ENCODE peak calls at places on chromosomes 13 and 19, in five cellular contexts. One of them, this sample, is unnamed. For H3K4me1, the result is how much of the 10 kb centered on the place peaks cover.

GRCh38 chr19:17090501-17091074 is 15.0 kb downstream of the MYO9B start:
- DNase-seq in pancreas: no peak
- DNase-seq in right lobe of liver: no peak
- DNase-seq in DND-41: no peak
- DNase-seq in heart left ventricle: no peak
- DNase-seq in this sample: no peak

GRCh38 chr13:70424428-70424827 is 316.2 kb upstream of the KLHL1 start:
- DNase-seq in pancreas: no peak
- DNase-seq in right lobe of liver: no peak
- DNase-seq in DND-41: no peak
- DNase-seq in heart left ventricle: no peak
- DNase-seq in this sample: no peak

GRCh38 chr19:33780746-33781145 is 15.9 kb upstream of the KCTD15 start:
- DNase-seq in right lobe of liver: no peak
- DNase-seq in heart left ventricle: no peak
- DNase-seq in pancreas: peak
- DNase-seq in DND-41: no peak
- DNase-seq in this sample: no peak

GRCh38 chr13:74003374-74003773 is 130.8 kb downstream of the KLF12 start:
- DNase-seq in pancreas: no peak
- DNase-seq in DND-41: no peak
- DNase-seq in right lobe of liver: no peak
- DNase-seq in heart left ventricle: no peak
- DNase-seq in this sample: no peak

GRCh38 chr19:32921624-32922023 is 50.1 kb downstream of the CEP89 start:
- DNase-seq in right lobe of liver: no peak
- DNase-seq in heart left ventricle: no peak
- DNase-seq in pancreas: no peak
- DNase-seq in DND-41: no peak
- DNase-seq in this sample: no peak

GRCh38 chr13:91534996-91535395 is 136.6 kb downstream of the GPC5 start:
- DNase-seq in right lobe of liver: no peak
- DNase-seq in heart left ventricle: no peak
- DNase-seq in pancreas: no peak
- DNase-seq in DND-41: no peak
- DNase-seq in this sample: no peak

GRCh38 chr13:24670927-24671326 is 9.3 kb upstream of the ATP12A start:
- DNase-seq in pancreas: no peak
- DNase-seq in right lobe of liver: no peak
- DNase-seq in heart left ventricle: no peak
- DNase-seq in DND-41: peak
- DNase-seq in this sample: no peak

GRCh38 chr13:91922969-91923592 is 524.7 kb downstream of the GPC5 start:
- DNase-seq in right lobe of liver: no peak
- DNase-seq in heart left ventricle: no peak
- DNase-seq in pancreas: no peak
- DNase-seq in DND-41: no peak
- DNase-seq in this sample: no peak

GRCh38 chr19:6997679-6998445 is 23.4 kb downstream of the MBD3L2B start:
- DNase-seq in pancreas: no peak
- DNase-seq in right lobe of liver: no peak
- DNase-seq in DND-41: no peak
- DNase-seq in heart left ventricle: no peak
- DNase-seq in this sample: no peak

GRCh38 chr19:49771674-49772139 is 4.9 kb downstream of the AP2A1 start:
- DNase-seq in heart left ventricle: no peak
- DNase-seq in right lobe of liver: no peak
- DNase-seq in pancreas: no peak
- DNase-seq in DND-41: no peak
- DNase-seq in this sample: no peak

GRCh38 chr19:18271433-18271841 is 2.8 kb downstream of the IQCN start:
- DNase-seq in right lobe of liver: no peak
- DNase-seq in heart left ventricle: no peak
- DNase-seq in pancreas: no peak
- DNase-seq in DND-41: no peak
- DNase-seq in this sample: no peak

GRCh38 chr19:5050016-5050656 is 81.2 kb downstream of the KDM4B start:
- DNase-seq in pancreas: no peak
- DNase-seq in DND-41: no peak
- DNase-seq in heart left ventricle: no peak
- DNase-seq in right lobe of liver: no peak
- DNase-seq in this sample: no peak

GRCh38 chr13:76210262-76210661 is 574.1 kb downstream of the LMO7 start:
- DNase-seq in heart left ventricle: no peak
- DNase-seq in pancreas: no peak
- DNase-seq in DND-41: no peak
- DNase-seq in right lobe of liver: no peak
- DNase-seq in this sample: no peak

GRCh38 chr13:39284801-39285388 is 246.6 kb downstream of the NHLRC3 start:
- DNase-seq in pancreas: no peak
- DNase-seq in DND-41: no peak
- DNase-seq in heart left ventricle: no peak
- DNase-seq in right lobe of liver: no peak
- DNase-seq in this sample: no peak

GRCh38 chr19:31626941-31627340 is 277.7 kb upstream of the TSHZ3 start:
- DNase-seq in pancreas: no peak
- DNase-seq in heart left ventricle: no peak
- DNase-seq in right lobe of liver: no peak
- DNase-seq in DND-41: no peak
- DNase-seq in this sample: no peak

GRCh38 chr19:49264258-49264657 is 60.7 kb downstream of the SLC6A16 start:
- DNase-seq in heart left ventricle: no peak
- DNase-seq in pancreas: no peak
- DNase-seq in DND-41: no peak
- DNase-seq in right lobe of liver: no peak
- DNase-seq in this sample: no peak

GRCh38 chr19:34306213-34306661 is 51.9 kb downstream of the GARRE1 start:
- DNase-seq in right lobe of liver: peak
- DNase-seq in DND-41: no peak
- DNase-seq in pancreas: no peak
- DNase-seq in heart left ventricle: no peak
- DNase-seq in this sample: no peak

GRCh38 chr13:76641056-76641455 is 245.1 kb downstream of the KCTD12 start:
- DNase-seq in pancreas: no peak
- DNase-seq in right lobe of liver: no peak
- DNase-seq in heart left ventricle: no peak
- DNase-seq in DND-41: no peak
- DNase-seq in this sample: no peak

GRCh38 chr13:112697756-112698655 is 8.2 kb downstream of the ATP11A start:
- DNase-seq in pancreas: no peak
- DNase-seq in heart left ventricle: no peak
- DNase-seq in DND-41: no peak
- DNase-seq in right lobe of liver: no peak
- DNase-seq in this sample: peak

GRCh38 chr19:4596033-4596904 is 36.8 kb upstream of the SEMA6B start:
- DNase-seq in DND-41: no peak
- DNase-seq in pancreas: no peak
- DNase-seq in heart left ventricle: no peak
- DNase-seq in right lobe of liver: peak
- DNase-seq in this sample: no peak

GRCh38 chr19:18470153-18470552 is 32.2 kb upstream of the ISYNA1 start:
- DNase-seq in right lobe of liver: peak
- DNase-seq in DND-41: no peak
- DNase-seq in pancreas: peak
- DNase-seq in heart left ventricle: no peak
- DNase-seq in this sample: peak

GRCh38 chr13:40271511-40271910 is 394.9 kb downstream of the FOXO1 start:
- DNase-seq in DND-41: no peak
- DNase-seq in right lobe of liver: no peak
- DNase-seq in pancreas: no peak
- DNase-seq in heart left ventricle: no peak
- DNase-seq in this sample: no peak

GRCh38 chr19:29259153-29259552 is 46.2 kb upstream of the UQCRFS1 start:
- DNase-seq in right lobe of liver: no peak
- DNase-seq in DND-41: peak
- DNase-seq in pancreas: no peak
- DNase-seq in heart left ventricle: no peak
- DNase-seq in this sample: no peak

GRCh38 chr13:48977973-48978372 is 2.3 kb downstream of the FNDC3A start:
- DNase-seq in heart left ventricle: no peak
- DNase-seq in pancreas: no peak
- DNase-seq in right lobe of liver: no peak
- DNase-seq in DND-41: no peak
- DNase-seq in this sample: no peak

GRCh38 chr13:43153436-43154082 is 130.2 kb downstream of the DNAJC15 start:
- DNase-seq in pancreas: no peak
- DNase-seq in heart left ventricle: no peak
- DNase-seq in right lobe of liver: no peak
- DNase-seq in DND-41: no peak
- DNase-seq in this sample: no peak

GRCh38 chr19:57473646-57474045 is 3.7 kb downstream of the ZNF772 start:
- DNase-seq in DND-41: no peak
- DNase-seq in pancreas: no peak
- DNase-seq in right lobe of liver: no peak
- DNase-seq in heart left ventricle: no peak
- DNase-seq in this sample: no peak

GRCh38 chr19:51514866-51515481 is 13.4 kb upstream of the SIGLEC12 start:
- DNase-seq in pancreas: no peak
- DNase-seq in right lobe of liver: no peak
- DNase-seq in heart left ventricle: no peak
- DNase-seq in DND-41: peak
- DNase-seq in this sample: no peak

GRCh38 chr13:89968468-89968867 is 1379.0 kb upstream of the MIR17HG start:
- DNase-seq in pancreas: no peak
- DNase-seq in heart left ventricle: no peak
- DNase-seq in DND-41: no peak
- DNase-seq in right lobe of liver: no peak
- DNase-seq in this sample: no peak

GRCh38 chr13:37621811-37622361 is 23.3 kb upstream of the POSTN start:
- DNase-seq in DND-41: no peak
- DNase-seq in heart left ventricle: no peak
- DNase-seq in right lobe of liver: no peak
- DNase-seq in pancreas: no peak
- DNase-seq in this sample: no peak

DNA sequence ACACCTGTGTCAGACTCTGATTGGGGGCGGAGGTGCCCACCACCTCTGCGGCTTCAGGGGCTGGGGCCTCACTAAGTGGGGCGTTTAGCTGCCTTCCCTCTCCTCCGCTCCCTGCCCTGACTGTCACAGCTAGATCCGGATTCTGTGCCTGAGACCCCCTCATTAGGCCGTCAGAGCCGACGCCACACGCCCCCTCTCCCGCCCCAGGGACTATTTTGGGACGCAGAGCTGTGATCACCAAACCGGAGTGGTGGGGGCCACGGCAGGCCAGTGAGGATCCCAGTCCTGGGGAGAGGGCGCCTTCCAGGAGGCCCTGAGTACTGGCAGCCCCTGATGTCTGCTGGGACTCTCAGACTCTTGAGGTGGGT is 762 bp downstream of the KANK3 start:
- DNase-seq in pancreas: peak
- DNase-seq in right lobe of liver: no peak
- DNase-seq in heart left ventricle: no peak
- DNase-seq in DND-41: no peak
- DNase-seq in this sample: no peak
- H3K27ac ChIP-seq in pancreas: no peak
- H3K27ac ChIP-seq in right lobe of liver: peak
- H3K27ac ChIP-seq in heart left ventricle: peak
- H3K27ac ChIP-seq in DND-41: no peak
- H3K27ac ChIP-seq in this sample: peak

GRCh38 chr13:27713767-27714166 is 78.5 kb upstream of the GSX1 start:
- DNase-seq in pancreas: no peak
- DNase-seq in right lobe of liver: no peak
- DNase-seq in DND-41: no peak
- DNase-seq in heart left ventricle: no peak
- DNase-seq in this sample: no peak

GRCh38 chr13:27708325-27708724 is 84.0 kb upstream of the GSX1 start:
- DNase-seq in DND-41: no peak
- DNase-seq in right lobe of liver: no peak
- DNase-seq in heart left ventricle: no peak
- DNase-seq in pancreas: no peak
- DNase-seq in this sample: no peak

GRCh38 chr13:27709779-27710178 is 82.5 kb upstream of the GSX1 start:
- DNase-seq in right lobe of liver: no peak
- DNase-seq in pancreas: no peak
- DNase-seq in DND-41: no peak
- DNase-seq in heart left ventricle: no peak
- DNase-seq in this sample: no peak

DNA sequence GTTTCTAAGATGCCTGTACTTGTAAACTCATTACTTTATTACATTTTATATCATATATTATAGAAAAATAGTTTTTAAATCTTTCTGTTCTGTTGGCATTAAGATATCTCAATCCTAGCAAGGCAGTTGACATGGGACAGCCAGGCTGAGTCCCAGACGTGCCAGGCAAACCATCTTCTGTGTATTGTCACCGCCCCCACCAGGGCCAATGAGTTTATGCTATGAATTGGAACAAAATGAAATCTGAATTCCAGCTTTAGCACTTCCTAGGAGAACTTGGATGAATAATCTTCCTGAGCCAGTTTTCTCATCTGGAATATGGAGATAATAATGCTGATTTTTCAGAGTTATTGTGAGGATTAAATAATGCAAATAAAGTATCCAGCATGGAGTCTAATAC is 79.9 kb upstream of the GSX1 start:
- DNase-seq in DND-41: no peak
- DNase-seq in right lobe of liver: no peak
- DNase-seq in heart left ventricle: no peak
- DNase-seq in pancreas: no peak
- DNase-seq in this sample: no peak
- TF ChIP-seq CTCF in DND-41: no peak
- TF ChIP-seq CTCF in right lobe of liver: peak
- TF ChIP-seq CTCF in heart left ventricle: no peak
- TF ChIP-seq CTCF in pancreas: no peak
- TF ChIP-seq CTCF in this sample: peak

DNA sequence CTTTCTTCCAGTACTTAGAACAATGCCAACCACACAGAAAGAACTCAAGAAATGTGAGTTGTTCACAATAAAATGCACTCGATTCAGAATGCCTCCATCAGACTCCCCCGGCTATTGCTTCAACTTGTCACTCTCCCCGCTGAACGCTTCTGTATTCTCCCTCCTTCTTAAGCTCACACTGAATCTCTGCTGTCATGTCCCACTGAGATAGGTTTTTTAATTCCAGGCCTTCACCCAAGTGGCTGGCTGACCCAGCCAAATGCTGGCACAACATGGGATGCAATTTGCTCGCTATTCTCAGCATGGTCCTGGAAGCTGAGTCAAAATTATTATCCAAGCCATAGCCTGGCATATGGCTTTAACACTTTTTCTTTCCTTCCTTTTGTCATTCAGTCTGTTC is 76.8 kb upstream of the SERP2 start:
- DNase-seq in pancreas: no peak
- DNase-seq in right lobe of liver: no peak
- DNase-seq in DND-41: no peak
- DNase-seq in heart left ventricle: no peak
- DNase-seq in this sample: no peak
- H3K4me1 ChIP-seq in pancreas: under half
- H3K4me1 ChIP-seq in right lobe of liver: under half
- H3K4me1 ChIP-seq in DND-41: under half
- H3K4me1 ChIP-seq in heart left ventricle: under half
- H3K4me1 ChIP-seq in this sample: under half

DNA sequence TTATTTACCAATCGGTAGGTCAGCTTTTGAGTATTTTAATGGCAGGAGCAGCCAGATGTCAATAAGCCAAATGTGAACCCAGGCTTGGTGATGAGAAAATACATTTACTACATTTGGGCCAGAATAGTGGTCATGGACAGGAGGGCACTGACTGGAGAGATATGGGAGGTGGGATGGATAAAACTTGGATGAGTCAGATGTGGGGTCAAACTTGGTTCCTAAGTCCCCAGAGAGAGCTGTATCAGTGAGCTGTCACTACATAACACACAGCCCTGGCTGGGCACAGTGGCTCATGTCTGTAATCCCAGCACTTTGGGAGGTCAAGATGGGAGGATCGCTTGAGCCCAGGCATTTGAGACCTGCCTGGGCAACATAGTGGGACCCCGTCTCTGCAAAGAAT is 51.7 kb upstream of the EHD2 start:
- DNase-seq in DND-41: no peak
- DNase-seq in heart left ventricle: no peak
- DNase-seq in right lobe of liver: no peak
- DNase-seq in pancreas: peak
- DNase-seq in this sample: no peak
- H3K27ac ChIP-seq in DND-41: no peak
- H3K27ac ChIP-seq in heart left ventricle: no peak
- H3K27ac ChIP-seq in right lobe of liver: peak
- H3K27ac ChIP-seq in pancreas: no peak
- H3K27ac ChIP-seq in this sample: peak

This sample was measured in left lung.